ENCODE peak calls at places on chromosomes 11 and 22, in four cellular contexts. One of them, this sample, is unnamed.

GRCh38 chr11:67289226-67289650 is at the start of gene ANKRD13D:
- DNase-seq in mammary epithelial cell: peak; percentile 36
- DNase-seq in AG04450: no peak
- DNase-seq in psoas muscle: no peak
- DNase-seq in this sample: no peak

GRCh38 chr11:2511421-2512369 is 66.9 kb downstream of the KCNQ1 start:
- DNase-seq in AG04450: no peak
- DNase-seq in psoas muscle: peak; percentile 57
- DNase-seq in mammary epithelial cell: no peak
- DNase-seq in this sample: no peak

GRCh38 chr11:65651589-65652510 is 10.9 kb downstream of the RELA start:
- DNase-seq in mammary epithelial cell: peak; percentile 73
- DNase-seq in psoas muscle: peak; percentile 58
- DNase-seq in AG04450: no peak
- DNase-seq in this sample: no peak

GRCh38 chr11:30131535-30131934 is 99.3 kb upstream of the FSHB start:
- DNase-seq in mammary epithelial cell: peak; percentile 21
- DNase-seq in psoas muscle: no peak
- DNase-seq in AG04450: no peak
- DNase-seq in this sample: no peak

GRCh38 chr22:30649430-30650007 is 13.9 kb downstream of the SLC35E4 start:
- DNase-seq in psoas muscle: peak; percentile 68
- DNase-seq in AG04450: no peak
- DNase-seq in mammary epithelial cell: peak; percentile 84
- DNase-seq in this sample: peak; percentile 63

GRCh38 chr11:117185739-117186430 is 7.3 kb downstream of the SIDT2 start:
- DNase-seq in psoas muscle: peak; percentile 38
- DNase-seq in AG04450: no peak
- DNase-seq in mammary epithelial cell: no peak
- DNase-seq in this sample: no peak

GRCh38 chr11:26399336-26399735 is 67.4 kb downstream of the ANO3 start:
- DNase-seq in mammary epithelial cell: no peak
- DNase-seq in AG04450: no peak
- DNase-seq in psoas muscle: no peak
- DNase-seq in this sample: no peak

GRCh38 chr11:116294630-116295029 is 478.2 kb downstream of the BUD13 start:
- DNase-seq in psoas muscle: no peak
- DNase-seq in mammary epithelial cell: peak; percentile 42
- DNase-seq in AG04450: no peak
- DNase-seq in this sample: peak; percentile 30

GRCh38 chr11:77502501-77502900 is 28.6 kb upstream of the PAK1 start:
- DNase-seq in AG04450: no peak
- DNase-seq in mammary epithelial cell: no peak
- DNase-seq in psoas muscle: no peak
- DNase-seq in this sample: no peak

GRCh38 chr11:69442012-69442806 is 39.3 kb upstream of the LINC01488 start:
- DNase-seq in AG04450: no peak
- DNase-seq in psoas muscle: no peak
- DNase-seq in mammary epithelial cell: peak; percentile 90
- DNase-seq in this sample: peak; percentile 9

GRCh38 chr11:1824221-1825038 is 10.4 kb upstream of the SYT8 start:
- DNase-seq in mammary epithelial cell: no peak
- DNase-seq in psoas muscle: no peak
- DNase-seq in AG04450: no peak
- DNase-seq in this sample: no peak

GRCh38 chr11:18958221-18958910 is 19.2 kb upstream of the MRGPRX1 start:
- DNase-seq in psoas muscle: no peak
- DNase-seq in AG04450: no peak
- DNase-seq in mammary epithelial cell: no peak
- DNase-seq in this sample: no peak

GRCh38 chr11:34595391-34595790 is 25.5 kb upstream of the EHF start:
- DNase-seq in AG04450: no peak
- DNase-seq in psoas muscle: no peak
- DNase-seq in mammary epithelial cell: no peak
- DNase-seq in this sample: no peak

GRCh38 chr22:50687829-50688228 is 15.2 kb downstream of the SHANK3 start:
- DNase-seq in AG04450: no peak
- DNase-seq in mammary epithelial cell: no peak
- DNase-seq in psoas muscle: peak; percentile 42
- DNase-seq in this sample: no peak

DNA sequence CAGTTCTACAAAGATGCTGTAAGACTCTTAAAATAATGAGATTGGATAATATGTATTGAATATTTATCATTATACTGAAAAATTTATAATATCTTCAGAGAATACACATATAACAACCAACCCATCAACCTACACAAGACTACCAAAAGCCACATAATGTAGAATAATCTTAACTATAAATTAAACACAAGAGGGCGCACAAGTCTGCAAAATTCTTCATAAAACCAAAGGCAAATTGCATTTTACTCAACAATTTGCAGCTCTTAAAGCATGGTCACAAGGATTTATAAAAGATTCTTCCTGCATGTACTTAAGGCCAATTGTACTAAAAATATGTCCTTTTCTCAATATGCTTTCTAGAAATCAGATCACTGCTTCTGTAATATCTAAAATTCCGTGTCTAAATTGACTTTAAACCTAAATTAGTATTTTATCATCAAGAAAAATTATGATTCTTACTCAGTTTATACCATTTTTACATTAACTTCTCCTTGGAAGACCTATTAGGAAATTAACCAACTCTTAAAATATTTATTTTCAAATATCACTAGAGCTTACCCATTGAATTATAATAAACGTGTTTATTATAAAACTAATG is 79.0 kb downstream of the TTC28 start:
- DNase-seq in mammary epithelial cell: peak; percentile 24
- DNase-seq in AG04450: peak; percentile 30
- DNase-seq in psoas muscle: no peak
- DNase-seq in this sample: peak; percentile 68
- TF ChIP-seq CTCF in mammary epithelial cell: peak; percentile 34
- TF ChIP-seq CTCF in AG04450: peak; percentile 44
- TF ChIP-seq CTCF in psoas muscle: peak; percentile 63
- TF ChIP-seq CTCF in this sample: peak; percentile 87

GRCh38 chr11:93290061-93290460 is 40.5 kb upstream of the DEUP1 start:
- DNase-seq in AG04450: no peak
- DNase-seq in psoas muscle: no peak
- DNase-seq in mammary epithelial cell: no peak
- DNase-seq in this sample: no peak

GRCh38 chr11:93288079-93288478 is 42.5 kb upstream of the DEUP1 start:
- DNase-seq in AG04450: no peak
- DNase-seq in psoas muscle: no peak
- DNase-seq in mammary epithelial cell: no peak
- DNase-seq in this sample: no peak

GRCh38 chr11:93288767-93289166 is 41.8 kb upstream of the DEUP1 start:
- DNase-seq in AG04450: no peak
- DNase-seq in mammary epithelial cell: no peak
- DNase-seq in psoas muscle: no peak
- DNase-seq in this sample: no peak

GRCh38 chr11:93291146-93291545 is 39.4 kb upstream of the DEUP1 start:
- DNase-seq in mammary epithelial cell: no peak
- DNase-seq in psoas muscle: no peak
- DNase-seq in AG04450: no peak
- DNase-seq in this sample: no peak

GRCh38 chr11:93291889-93292288 is 38.7 kb upstream of the DEUP1 start:
- DNase-seq in AG04450: no peak
- DNase-seq in psoas muscle: no peak
- DNase-seq in mammary epithelial cell: no peak
- DNase-seq in this sample: no peak
- TF ChIP-seq CTCF in AG04450: no peak
- TF ChIP-seq CTCF in psoas muscle: no peak
- TF ChIP-seq CTCF in mammary epithelial cell: no peak
- TF ChIP-seq CTCF in this sample: no peak

GRCh38 chr11:121767433-121767832 is 314.7 kb upstream of the SORL1-AS1 start:
- DNase-seq in AG04450: no peak
- DNase-seq in mammary epithelial cell: peak; percentile 37
- DNase-seq in psoas muscle: no peak
- DNase-seq in this sample: peak; percentile 5

GRCh38 chr11:121763526-121763925 is 310.8 kb upstream of the SORL1-AS1 start:
- DNase-seq in psoas muscle: no peak
- DNase-seq in mammary epithelial cell: no peak
- DNase-seq in AG04450: no peak
- DNase-seq in this sample: no peak

GRCh38 chr11:121766138-121766537 is 313.4 kb upstream of the SORL1-AS1 start:
- DNase-seq in psoas muscle: no peak
- DNase-seq in mammary epithelial cell: no peak
- DNase-seq in AG04450: no peak
- DNase-seq in this sample: no peak

GRCh38 chr11:121761171-121761570 is 308.4 kb upstream of the SORL1-AS1 start:
- DNase-seq in mammary epithelial cell: no peak
- DNase-seq in psoas muscle: no peak
- DNase-seq in AG04450: no peak
- DNase-seq in this sample: no peak

DNA sequence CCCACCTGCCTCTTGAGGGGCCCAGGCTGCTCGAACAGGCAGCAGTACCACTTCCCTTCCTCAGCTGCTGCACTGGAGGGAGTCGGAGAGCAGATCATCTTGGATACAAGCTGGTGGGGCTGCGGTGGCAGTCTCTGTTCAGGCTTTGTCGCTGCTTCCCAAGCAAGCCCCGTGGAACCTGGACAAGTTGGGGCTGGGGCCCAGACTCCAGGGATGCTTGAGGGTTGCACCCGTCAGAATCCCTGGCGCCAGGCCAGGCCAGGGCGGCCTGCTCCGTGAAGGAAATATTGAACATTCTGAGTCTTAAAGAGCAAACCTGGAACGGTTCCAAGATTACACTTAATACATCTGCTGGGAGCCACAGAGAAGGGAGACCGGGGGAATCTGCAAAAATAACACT is 310.1 kb upstream of the SORL1-AS1 start:
- DNase-seq in AG04450: no peak
- DNase-seq in mammary epithelial cell: peak; percentile 8
- DNase-seq in psoas muscle: peak; percentile 53
- DNase-seq in this sample: no peak
- TF ChIP-seq CTCF in AG04450: peak; percentile 18
- TF ChIP-seq CTCF in mammary epithelial cell: no peak
- TF ChIP-seq CTCF in psoas muscle: no peak
- TF ChIP-seq CTCF in this sample: no peak

DNA sequence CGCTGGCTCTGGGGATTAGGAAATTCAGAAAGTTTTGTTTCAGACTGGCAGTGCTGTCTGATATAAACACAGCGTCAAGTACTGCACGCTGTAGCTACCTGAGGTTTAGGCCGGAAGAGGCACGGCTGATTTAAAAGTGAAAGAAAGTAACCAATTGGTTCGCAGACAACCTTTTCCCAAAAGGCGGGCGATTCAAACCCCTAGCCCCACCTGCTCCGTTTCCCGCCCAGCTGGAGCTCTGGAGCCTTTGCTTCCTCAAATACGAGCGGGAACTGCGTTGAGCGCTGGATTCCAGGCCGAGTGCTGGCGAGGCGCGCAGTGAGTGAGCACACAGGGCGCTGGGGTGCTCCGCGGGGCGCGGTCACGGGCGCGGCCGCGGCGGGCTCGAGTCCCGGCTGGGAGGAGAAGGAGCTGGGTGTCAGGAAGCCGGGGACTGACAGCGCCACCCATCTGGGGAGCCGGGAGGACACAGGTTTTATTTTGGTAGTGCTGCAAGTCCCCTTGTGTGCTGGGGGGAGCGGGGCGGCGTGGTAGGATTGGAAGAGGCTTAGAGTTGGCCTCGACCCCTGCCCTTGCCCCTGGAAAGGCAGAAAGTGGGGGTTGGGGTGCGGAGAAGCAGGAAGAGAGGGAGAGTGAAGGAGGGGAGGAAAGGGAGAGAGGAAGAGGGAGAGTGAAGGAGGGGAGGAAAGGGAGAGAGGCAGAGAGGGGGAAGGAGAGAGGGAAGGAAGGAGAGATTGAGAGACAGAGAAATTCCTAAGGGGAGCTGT is 2.1 kb downstream of the FAM111A start:
- DNase-seq in psoas muscle: peak; percentile 85
- DNase-seq in AG04450: peak; percentile 42
- DNase-seq in mammary epithelial cell: peak; percentile 94
- DNase-seq in this sample: peak; percentile 80
- TF ChIP-seq CTCF in psoas muscle: no peak
- TF ChIP-seq CTCF in AG04450: no peak
- TF ChIP-seq CTCF in mammary epithelial cell: no peak
- TF ChIP-seq CTCF in this sample: peak; percentile 58

GRCh38 chr11:57054782-57055181 is 66.1 kb downstream of the OR5AK2 start:
- DNase-seq in psoas muscle: no peak
- DNase-seq in AG04450: no peak
- DNase-seq in mammary epithelial cell: no peak
- DNase-seq in this sample: no peak

GRCh38 chr11:57047610-57048009 is 58.9 kb downstream of the OR5AK2 start:
- DNase-seq in AG04450: no peak
- DNase-seq in psoas muscle: no peak
- DNase-seq in mammary epithelial cell: no peak
- DNase-seq in this sample: no peak

GRCh38 chr11:57049749-57050148 is 61.0 kb downstream of the OR5AK2 start:
- DNase-seq in mammary epithelial cell: no peak
- DNase-seq in psoas muscle: no peak
- DNase-seq in AG04450: no peak
- DNase-seq in this sample: no peak
- TF ChIP-seq CTCF in mammary epithelial cell: no peak
- TF ChIP-seq CTCF in psoas muscle: no peak
- TF ChIP-seq CTCF in AG04450: no peak
- TF ChIP-seq CTCF in this sample: no peak

DNA sequence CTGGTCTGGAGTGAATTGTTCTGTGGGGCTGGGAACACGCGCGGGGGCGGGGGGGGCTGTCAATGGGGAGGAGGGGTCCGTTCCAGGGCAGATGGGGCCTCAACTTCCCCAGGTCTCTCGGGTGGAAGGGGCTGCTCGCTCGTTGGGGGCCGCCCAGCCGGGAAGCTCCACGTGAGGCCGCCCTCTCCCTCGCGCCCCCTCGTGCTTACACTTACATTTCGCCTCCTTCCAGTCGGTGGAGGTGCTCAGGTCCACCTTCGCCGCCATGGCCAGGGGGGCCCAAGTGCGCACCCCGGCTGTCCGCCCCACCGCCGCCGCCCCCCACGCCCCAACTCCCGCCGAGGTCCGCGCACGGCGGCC is 451 bp downstream of the MACROD1 start:
- DNase-seq in mammary epithelial cell: no peak
- DNase-seq in AG04450: no peak
- DNase-seq in psoas muscle: no peak
- DNase-seq in this sample: no peak
- TF ChIP-seq CTCF in mammary epithelial cell: no peak
- TF ChIP-seq CTCF in AG04450: no peak
- TF ChIP-seq CTCF in psoas muscle: no peak
- TF ChIP-seq CTCF in this sample: peak; percentile 45

GRCh38 chr11:61295596-61295926 is 445 bp upstream of the VWCE start:
- DNase-seq in psoas muscle: no peak
- DNase-seq in mammary epithelial cell: no peak
- DNase-seq in AG04450: no peak
- DNase-seq in this sample: no peak

GRCh38 chr11:61297341-61297740 is 2.2 kb upstream of the VWCE start:
- DNase-seq in psoas muscle: no peak
- DNase-seq in mammary epithelial cell: no peak
- DNase-seq in AG04450: no peak
- DNase-seq in this sample: peak; percentile 54

GRCh38 chr11:61293869-61294716 is 1.0 kb downstream of the VWCE start:
- DNase-seq in psoas muscle: peak; percentile 80
- DNase-seq in mammary epithelial cell: peak; percentile 11
- DNase-seq in AG04450: no peak
- DNase-seq in this sample: peak; percentile 52

GRCh38 chr11:61297741-61298140 is 2.6 kb upstream of the VWCE start:
- DNase-seq in psoas muscle: peak; percentile 65
- DNase-seq in AG04450: peak; percentile 41
- DNase-seq in mammary epithelial cell: peak; percentile 97
- DNase-seq in this sample: peak; percentile 85

GRCh38 chr11:61294717-61295595 is at the start of gene VWCE:
- DNase-seq in psoas muscle: peak; percentile 69
- DNase-seq in mammary epithelial cell: peak; percentile 20
- DNase-seq in AG04450: no peak
- DNase-seq in this sample: peak; percentile 25
- TF ChIP-seq CTCF in psoas muscle: peak; percentile 6
- TF ChIP-seq CTCF in mammary epithelial cell: no peak
- TF ChIP-seq CTCF in AG04450: peak; percentile 42
- TF ChIP-seq CTCF in this sample: no peak

This sample was measured in HFFc6.